ENCODE peak calls at places on chromosomes 4 and X, in ten cellular contexts. One of them, this sample, is unnamed.
A peak's percentile ranks its signal among the peaks of the same experiment; 100 is the strongest.

GRCh38 chrX:110258552-110258951 is 59.3 kb downstream of the AMMECR1 start:
- DNase-seq in AG10803: peak; percentile 40
- DNase-seq in H9: no peak
- DNase-seq in CD4-positive, alpha-beta T cell: no peak
- DNase-seq in ascending aorta: no peak
- DNase-seq in mucosa of descending colon: no peak
- DNase-seq in fibroblast of mammary gland: peak; percentile 62
- DNase-seq in NB4: no peak
- DNase-seq in cardiac muscle cell: peak; percentile 4
- DNase-seq in fibroblast of the aortic adventitia: peak; percentile 55
- DNase-seq in this sample: no peak

GRCh38 chrX:133561251-133561650 is 146.0 kb upstream of the GPC4 start:
- DNase-seq in H9: no peak
- DNase-seq in AG10803: no peak
- DNase-seq in ascending aorta: no peak
- DNase-seq in cardiac muscle cell: no peak
- DNase-seq in CD4-positive, alpha-beta T cell: no peak
- DNase-seq in fibroblast of mammary gland: no peak
- DNase-seq in fibroblast of the aortic adventitia: peak; percentile 49
- DNase-seq in NB4: no peak
- DNase-seq in mucosa of descending colon: no peak
- DNase-seq in this sample: no peak

GRCh38 chr4:73345399-73345975 is 58.6 kb upstream of the ALB start:
- DNase-seq in H9: no peak
- DNase-seq in ascending aorta: no peak
- DNase-seq in cardiac muscle cell: peak; percentile 2
- DNase-seq in mucosa of descending colon: no peak
- DNase-seq in fibroblast of the aortic adventitia: no peak
- DNase-seq in CD4-positive, alpha-beta T cell: no peak
- DNase-seq in fibroblast of mammary gland: no peak
- DNase-seq in AG10803: no peak
- DNase-seq in NB4: no peak
- DNase-seq in this sample: no peak

GRCh38 chr4:185425600-185426352 is at the start of gene UFSP2:
- DNase-seq in cardiac muscle cell: peak; percentile 94
- DNase-seq in AG10803: peak; percentile 87
- DNase-seq in H9: peak; percentile 88
- DNase-seq in mucosa of descending colon: peak; percentile 92
- DNase-seq in fibroblast of the aortic adventitia: peak; percentile 93
- DNase-seq in fibroblast of mammary gland: peak; percentile 87
- DNase-seq in ascending aorta: peak; percentile 69
- DNase-seq in CD4-positive, alpha-beta T cell: peak; percentile 79
- DNase-seq in NB4: peak; percentile 87
- DNase-seq in this sample: peak; percentile 96

GRCh38 chr4:93396274-93396673 is 432.3 kb upstream of the ATOH1 start:
- DNase-seq in NB4: no peak
- DNase-seq in AG10803: peak; percentile 37
- DNase-seq in CD4-positive, alpha-beta T cell: no peak
- DNase-seq in mucosa of descending colon: no peak
- DNase-seq in H9: no peak
- DNase-seq in fibroblast of mammary gland: peak; percentile 51
- DNase-seq in ascending aorta: no peak
- DNase-seq in fibroblast of the aortic adventitia: peak; percentile 41
- DNase-seq in cardiac muscle cell: peak; percentile 80
- DNase-seq in this sample: no peak

GRCh38 chr4:114180481-114180880 is 201.0 kb upstream of the ARSJ start:
- DNase-seq in NB4: peak; percentile 38
- DNase-seq in H9: peak; percentile 79
- DNase-seq in cardiac muscle cell: peak; percentile 83
- DNase-seq in CD4-positive, alpha-beta T cell: peak; percentile 22
- DNase-seq in AG10803: peak; percentile 36
- DNase-seq in ascending aorta: no peak
- DNase-seq in fibroblast of mammary gland: peak; percentile 90
- DNase-seq in mucosa of descending colon: peak; percentile 60
- DNase-seq in fibroblast of the aortic adventitia: peak; percentile 78
- DNase-seq in this sample: no peak

GRCh38 chr4:7939377-7940108 is at the start of gene AFAP1:
- DNase-seq in mucosa of descending colon: peak; percentile 90
- DNase-seq in fibroblast of mammary gland: peak; percentile 62
- DNase-seq in H9: peak; percentile 92
- DNase-seq in ascending aorta: peak; percentile 33
- DNase-seq in fibroblast of the aortic adventitia: peak; percentile 78
- DNase-seq in AG10803: peak; percentile 82
- DNase-seq in NB4: no peak
- DNase-seq in CD4-positive, alpha-beta T cell: peak; percentile 86
- DNase-seq in cardiac muscle cell: peak; percentile 94
- DNase-seq in this sample: no peak

GRCh38 chr4:81747242-81747930 is 275.7 kb upstream of the RASGEF1B start:
- DNase-seq in fibroblast of the aortic adventitia: no peak
- DNase-seq in AG10803: no peak
- DNase-seq in CD4-positive, alpha-beta T cell: no peak
- DNase-seq in mucosa of descending colon: peak; percentile 28
- DNase-seq in NB4: peak; percentile 53
- DNase-seq in fibroblast of mammary gland: no peak
- DNase-seq in ascending aorta: no peak
- DNase-seq in cardiac muscle cell: peak; percentile 15
- DNase-seq in H9: no peak
- DNase-seq in this sample: no peak

GRCh38 chrX:39729834-39730670 is 367.7 kb downstream of the BCOR start:
- DNase-seq in AG10803: no peak
- DNase-seq in NB4: peak; percentile 81
- DNase-seq in CD4-positive, alpha-beta T cell: no peak
- DNase-seq in cardiac muscle cell: no peak
- DNase-seq in fibroblast of mammary gland: no peak
- DNase-seq in H9: peak; percentile 75
- DNase-seq in mucosa of descending colon: no peak
- DNase-seq in ascending aorta: no peak
- DNase-seq in fibroblast of the aortic adventitia: no peak
- DNase-seq in this sample: no peak

GRCh38 chrX:39731390-39731680 is 366.4 kb downstream of the BCOR start:
- DNase-seq in cardiac muscle cell: no peak
- DNase-seq in NB4: no peak
- DNase-seq in ascending aorta: no peak
- DNase-seq in H9: no peak
- DNase-seq in AG10803: no peak
- DNase-seq in fibroblast of mammary gland: no peak
- DNase-seq in fibroblast of the aortic adventitia: no peak
- DNase-seq in CD4-positive, alpha-beta T cell: no peak
- DNase-seq in mucosa of descending colon: no peak
- DNase-seq in this sample: no peak

GRCh38 chrX:39731735-39732134 is 366.0 kb downstream of the BCOR start:
- DNase-seq in cardiac muscle cell: no peak
- DNase-seq in H9: no peak
- DNase-seq in fibroblast of the aortic adventitia: peak; percentile 26
- DNase-seq in NB4: no peak
- DNase-seq in CD4-positive, alpha-beta T cell: no peak
- DNase-seq in fibroblast of mammary gland: no peak
- DNase-seq in AG10803: no peak
- DNase-seq in ascending aorta: no peak
- DNase-seq in mucosa of descending colon: no peak
- DNase-seq in this sample: no peak

GRCh38 chrX:39728852-39729587 is 368.7 kb downstream of the BCOR start:
- DNase-seq in fibroblast of the aortic adventitia: no peak
- DNase-seq in NB4: peak; percentile 25
- DNase-seq in cardiac muscle cell: no peak
- DNase-seq in ascending aorta: no peak
- DNase-seq in AG10803: no peak
- DNase-seq in mucosa of descending colon: no peak
- DNase-seq in fibroblast of mammary gland: no peak
- DNase-seq in H9: no peak
- DNase-seq in CD4-positive, alpha-beta T cell: no peak
- DNase-seq in this sample: no peak

DNA sequence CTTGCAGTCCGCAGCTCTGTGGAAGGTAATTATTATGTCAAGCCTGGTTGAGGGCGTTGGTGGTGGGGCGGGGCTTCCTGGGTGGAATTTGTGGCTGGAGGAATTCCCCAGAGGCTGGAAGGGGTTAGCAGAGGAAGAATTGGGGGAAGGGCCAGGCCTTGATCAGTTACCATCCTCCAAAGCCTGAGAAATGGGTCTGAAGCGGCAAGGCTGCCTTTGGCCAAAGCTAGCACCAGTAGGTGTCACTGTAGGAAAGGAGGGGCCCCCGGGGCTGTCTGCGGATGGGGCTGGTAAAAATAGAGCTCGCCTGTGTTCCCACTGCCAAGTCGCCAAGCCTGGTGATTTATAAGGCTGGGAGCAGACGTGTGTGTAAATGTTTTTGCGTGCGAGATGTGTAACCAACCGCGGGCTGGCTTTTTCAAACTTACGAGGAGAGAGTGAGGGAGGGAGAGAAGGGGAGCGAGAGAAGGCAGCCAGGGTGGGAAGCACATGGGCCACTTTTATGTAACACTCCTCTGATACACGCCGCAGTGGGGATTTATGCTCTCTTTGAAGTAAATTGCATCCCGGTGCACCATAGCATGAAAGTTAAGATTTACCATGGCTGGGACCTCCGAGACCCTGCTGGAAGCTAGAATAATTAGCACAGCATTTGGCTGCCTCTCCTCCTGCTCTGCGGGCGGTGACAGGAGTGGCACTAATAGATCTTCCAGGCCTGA is 366.9 kb downstream of the BCOR start:
- DNase-seq in fibroblast of the aortic adventitia: peak; percentile 93
- DNase-seq in mucosa of descending colon: peak; percentile 60
- DNase-seq in ascending aorta: peak; percentile 50
- DNase-seq in CD4-positive, alpha-beta T cell: peak; percentile 46
- DNase-seq in fibroblast of mammary gland: peak; percentile 87
- DNase-seq in H9: peak; percentile 92
- DNase-seq in NB4: peak; percentile 83
- DNase-seq in cardiac muscle cell: peak; percentile 79
- DNase-seq in AG10803: peak; percentile 90
- DNase-seq in this sample: no peak
- TF ChIP-seq CTCF in fibroblast of the aortic adventitia: peak; percentile 59
- TF ChIP-seq CTCF in mucosa of descending colon: peak; percentile 16
- TF ChIP-seq CTCF in ascending aorta: peak; percentile 56
- TF ChIP-seq CTCF in CD4-positive, alpha-beta T cell: peak; percentile 55
- TF ChIP-seq CTCF in fibroblast of mammary gland: peak; percentile 48
- TF ChIP-seq CTCF in H9: peak; percentile 66
- TF ChIP-seq CTCF in NB4: peak; percentile 49
- TF ChIP-seq CTCF in cardiac muscle cell: peak; percentile 69
- TF ChIP-seq CTCF in AG10803: peak; percentile 63
- TF ChIP-seq CTCF in this sample: peak; percentile 81

GRCh38 chr4:25770844-25771243 is 91.9 kb downstream of the SEL1L3 start:
- DNase-seq in H9: no peak
- DNase-seq in NB4: no peak
- DNase-seq in fibroblast of the aortic adventitia: no peak
- DNase-seq in CD4-positive, alpha-beta T cell: no peak
- DNase-seq in ascending aorta: no peak
- DNase-seq in AG10803: peak; percentile 38
- DNase-seq in fibroblast of mammary gland: no peak
- DNase-seq in cardiac muscle cell: peak; percentile 40
- DNase-seq in mucosa of descending colon: no peak
- DNase-seq in this sample: no peak

GRCh38 chr4:25771672-25772071 is 91.1 kb downstream of the SEL1L3 start:
- DNase-seq in fibroblast of mammary gland: no peak
- DNase-seq in mucosa of descending colon: no peak
- DNase-seq in cardiac muscle cell: no peak
- DNase-seq in fibroblast of the aortic adventitia: no peak
- DNase-seq in AG10803: no peak
- DNase-seq in NB4: no peak
- DNase-seq in ascending aorta: no peak
- DNase-seq in H9: no peak
- DNase-seq in CD4-positive, alpha-beta T cell: no peak
- DNase-seq in this sample: no peak

GRCh38 chr4:25769251-25769650 is 93.5 kb downstream of the SEL1L3 start:
- DNase-seq in CD4-positive, alpha-beta T cell: no peak
- DNase-seq in fibroblast of the aortic adventitia: peak; percentile 63
- DNase-seq in fibroblast of mammary gland: peak; percentile 40
- DNase-seq in mucosa of descending colon: no peak
- DNase-seq in NB4: no peak
- DNase-seq in H9: no peak
- DNase-seq in ascending aorta: no peak
- DNase-seq in cardiac muscle cell: peak; percentile 53
- DNase-seq in AG10803: no peak
- DNase-seq in this sample: no peak

GRCh38 chr4:25773358-25773757 is 89.4 kb downstream of the SEL1L3 start:
- DNase-seq in NB4: no peak
- DNase-seq in H9: no peak
- DNase-seq in fibroblast of the aortic adventitia: no peak
- DNase-seq in fibroblast of mammary gland: no peak
- DNase-seq in AG10803: no peak
- DNase-seq in cardiac muscle cell: no peak
- DNase-seq in ascending aorta: no peak
- DNase-seq in mucosa of descending colon: no peak
- DNase-seq in CD4-positive, alpha-beta T cell: no peak
- DNase-seq in this sample: no peak

GRCh38 chr4:25767877-25768475 is 94.8 kb downstream of the SEL1L3 start:
- DNase-seq in ascending aorta: no peak
- DNase-seq in mucosa of descending colon: peak; percentile 64
- DNase-seq in H9: peak; percentile 60
- DNase-seq in fibroblast of the aortic adventitia: peak; percentile 84
- DNase-seq in CD4-positive, alpha-beta T cell: no peak
- DNase-seq in AG10803: peak; percentile 73
- DNase-seq in cardiac muscle cell: peak; percentile 88
- DNase-seq in NB4: peak; percentile 77
- DNase-seq in fibroblast of mammary gland: peak; percentile 80
- DNase-seq in this sample: no peak
- TF ChIP-seq CTCF in ascending aorta: peak; percentile 45
- TF ChIP-seq CTCF in mucosa of descending colon: peak; percentile 16
- TF ChIP-seq CTCF in H9: peak; percentile 95
- TF ChIP-seq CTCF in fibroblast of the aortic adventitia: peak; percentile 99
- TF ChIP-seq CTCF in CD4-positive, alpha-beta T cell: no peak
- TF ChIP-seq CTCF in AG10803: peak; percentile 98
- TF ChIP-seq CTCF in cardiac muscle cell: peak; percentile 99
- TF ChIP-seq CTCF in NB4: peak; percentile 99
- TF ChIP-seq CTCF in fibroblast of mammary gland: peak; percentile 99
- TF ChIP-seq CTCF in this sample: peak; percentile 93

GRCh38 chr4:70627620-70628019 is 924 bp upstream of the ENAM start:
- DNase-seq in cardiac muscle cell: no peak
- DNase-seq in NB4: no peak
- DNase-seq in CD4-positive, alpha-beta T cell: no peak
- DNase-seq in H9: no peak
- DNase-seq in AG10803: no peak
- DNase-seq in ascending aorta: no peak
- DNase-seq in mucosa of descending colon: no peak
- DNase-seq in fibroblast of mammary gland: no peak
- DNase-seq in fibroblast of the aortic adventitia: peak; percentile 11
- DNase-seq in this sample: no peak

GRCh38 chr4:70629469-70630090 is 1.0 kb downstream of the ENAM start:
- DNase-seq in fibroblast of the aortic adventitia: no peak
- DNase-seq in H9: no peak
- DNase-seq in AG10803: no peak
- DNase-seq in mucosa of descending colon: no peak
- DNase-seq in cardiac muscle cell: no peak
- DNase-seq in fibroblast of mammary gland: no peak
- DNase-seq in NB4: no peak
- DNase-seq in ascending aorta: no peak
- DNase-seq in CD4-positive, alpha-beta T cell: no peak
- DNase-seq in this sample: no peak

GRCh38 chr4:70632028-70632427 is 3.5 kb downstream of the ENAM start:
- DNase-seq in NB4: no peak
- DNase-seq in AG10803: peak; percentile 24
- DNase-seq in CD4-positive, alpha-beta T cell: no peak
- DNase-seq in H9: no peak
- DNase-seq in fibroblast of the aortic adventitia: peak; percentile 71
- DNase-seq in mucosa of descending colon: no peak
- DNase-seq in fibroblast of mammary gland: peak; percentile 39
- DNase-seq in ascending aorta: no peak
- DNase-seq in cardiac muscle cell: peak; percentile 40
- DNase-seq in this sample: no peak

GRCh38 chr4:70628444-70628843 is at the start of gene ENAM:
- DNase-seq in fibroblast of the aortic adventitia: no peak
- DNase-seq in fibroblast of mammary gland: no peak
- DNase-seq in NB4: no peak
- DNase-seq in ascending aorta: no peak
- DNase-seq in cardiac muscle cell: no peak
- DNase-seq in AG10803: no peak
- DNase-seq in H9: no peak
- DNase-seq in mucosa of descending colon: no peak
- DNase-seq in CD4-positive, alpha-beta T cell: no peak
- DNase-seq in this sample: no peak

GRCh38 chr4:70630162-70630561 is 1.6 kb downstream of the ENAM start:
- DNase-seq in mucosa of descending colon: no peak
- DNase-seq in cardiac muscle cell: no peak
- DNase-seq in AG10803: no peak
- DNase-seq in NB4: no peak
- DNase-seq in fibroblast of the aortic adventitia: no peak
- DNase-seq in H9: no peak
- DNase-seq in fibroblast of mammary gland: no peak
- DNase-seq in ascending aorta: no peak
- DNase-seq in CD4-positive, alpha-beta T cell: no peak
- DNase-seq in this sample: no peak
- TF ChIP-seq CTCF in mucosa of descending colon: no peak
- TF ChIP-seq CTCF in cardiac muscle cell: no peak
- TF ChIP-seq CTCF in AG10803: no peak
- TF ChIP-seq CTCF in NB4: no peak
- TF ChIP-seq CTCF in fibroblast of the aortic adventitia: no peak
- TF ChIP-seq CTCF in H9: no peak
- TF ChIP-seq CTCF in fibroblast of mammary gland: no peak
- TF ChIP-seq CTCF in ascending aorta: no peak
- TF ChIP-seq CTCF in CD4-positive, alpha-beta T cell: no peak
- TF ChIP-seq CTCF in this sample: no peak

GRCh38 chr4:76947369-76947768 is 2.2 kb upstream of the SEPTIN11 start:
- DNase-seq in ascending aorta: no peak
- DNase-seq in mucosa of descending colon: no peak
- DNase-seq in H9: no peak
- DNase-seq in fibroblast of the aortic adventitia: peak; percentile 53
- DNase-seq in NB4: no peak
- DNase-seq in AG10803: no peak
- DNase-seq in CD4-positive, alpha-beta T cell: no peak
- DNase-seq in cardiac muscle cell: peak; percentile 60
- DNase-seq in fibroblast of mammary gland: no peak
- DNase-seq in this sample: no peak

GRCh38 chr4:76950846-76951321 is 1.3 kb downstream of the SEPTIN11 start:
- DNase-seq in AG10803: peak; percentile 76
- DNase-seq in mucosa of descending colon: peak; percentile 41
- DNase-seq in fibroblast of mammary gland: peak; percentile 42
- DNase-seq in NB4: peak; percentile 34
- DNase-seq in H9: peak; percentile 51
- DNase-seq in cardiac muscle cell: peak; percentile 52
- DNase-seq in fibroblast of the aortic adventitia: peak; percentile 57
- DNase-seq in ascending aorta: no peak
- DNase-seq in CD4-positive, alpha-beta T cell: no peak
- DNase-seq in this sample: no peak

GRCh38 chr4:76950052-76950845 is 697 bp downstream of the SEPTIN11 start:
- DNase-seq in CD4-positive, alpha-beta T cell: peak; percentile 22
- DNase-seq in ascending aorta: no peak
- DNase-seq in AG10803: peak; percentile 63
- DNase-seq in H9: no peak
- DNase-seq in cardiac muscle cell: peak; percentile 54
- DNase-seq in fibroblast of mammary gland: peak; percentile 48
- DNase-seq in fibroblast of the aortic adventitia: peak; percentile 49
- DNase-seq in NB4: peak; percentile 6
- DNase-seq in mucosa of descending colon: peak; percentile 81
- DNase-seq in this sample: peak; percentile 93

GRCh38 chr4:76949293-76950051 is at the start of gene SEPTIN11:
- DNase-seq in fibroblast of the aortic adventitia: peak; percentile 94
- DNase-seq in ascending aorta: peak; percentile 73
- DNase-seq in CD4-positive, alpha-beta T cell: peak; percentile 74
- DNase-seq in H9: peak; percentile 89
- DNase-seq in fibroblast of mammary gland: peak; percentile 90
- DNase-seq in AG10803: peak; percentile 96
- DNase-seq in cardiac muscle cell: peak; percentile 97
- DNase-seq in NB4: peak; percentile 65
- DNase-seq in mucosa of descending colon: peak; percentile 93
- DNase-seq in this sample: peak; percentile 99

DNA sequence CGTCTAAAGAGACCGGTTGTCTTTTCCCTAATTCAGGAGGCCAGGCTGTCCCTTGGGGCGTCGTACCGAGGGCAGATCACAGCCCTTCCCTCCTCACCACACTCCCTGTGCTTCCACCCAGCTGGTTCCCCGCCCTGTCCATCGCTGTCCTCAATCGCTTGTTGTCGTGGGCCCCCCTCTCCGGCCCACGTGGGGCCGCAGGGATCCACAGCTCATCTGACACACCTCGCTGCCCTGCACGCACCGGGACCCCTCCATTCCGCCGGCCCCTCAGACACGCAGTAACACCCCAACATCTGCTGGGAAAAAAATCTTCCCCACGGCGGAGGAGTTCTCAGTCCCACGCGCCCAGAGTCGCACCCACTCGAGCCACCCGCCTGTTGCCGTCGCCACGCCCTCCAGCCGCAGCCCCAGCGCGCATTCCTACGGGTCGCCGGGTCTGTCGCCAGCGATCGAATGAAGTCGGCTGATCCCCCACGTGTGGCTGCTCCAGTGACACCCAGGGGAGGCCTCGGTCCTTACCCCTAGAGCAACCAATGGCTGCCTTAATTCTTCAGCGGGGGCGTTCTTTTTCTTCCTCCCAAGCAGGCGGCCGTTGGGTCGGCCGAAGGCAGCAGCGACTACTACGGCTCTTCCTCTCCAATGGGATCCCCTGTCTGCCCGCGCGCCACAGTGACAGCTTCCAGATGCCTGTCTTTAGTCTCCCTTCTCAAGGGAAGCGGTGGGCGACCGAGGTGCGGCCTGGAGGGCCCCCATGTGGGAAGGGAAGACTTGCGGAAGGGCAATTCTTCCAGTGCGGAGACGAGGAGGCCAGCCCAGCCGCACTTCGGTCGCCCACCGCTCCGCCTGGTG is 885 bp upstream of the SEPTIN11 start:
- DNase-seq in mucosa of descending colon: peak; percentile 75
- DNase-seq in ascending aorta: no peak
- DNase-seq in AG10803: peak; percentile 81
- DNase-seq in NB4: peak; percentile 19
- DNase-seq in H9: peak; percentile 75
- DNase-seq in fibroblast of the aortic adventitia: peak; percentile 62
- DNase-seq in CD4-positive, alpha-beta T cell: peak; percentile 36
- DNase-seq in fibroblast of mammary gland: peak; percentile 65
- DNase-seq in cardiac muscle cell: peak; percentile 83
- DNase-seq in this sample: peak; percentile 95
- TF ChIP-seq CTCF in mucosa of descending colon: no peak
- TF ChIP-seq CTCF in ascending aorta: no peak
- TF ChIP-seq CTCF in AG10803: peak; percentile 23
- TF ChIP-seq CTCF in NB4: no peak
- TF ChIP-seq CTCF in H9: no peak
- TF ChIP-seq CTCF in fibroblast of the aortic adventitia: no peak
- TF ChIP-seq CTCF in CD4-positive, alpha-beta T cell: no peak
- TF ChIP-seq CTCF in fibroblast of mammary gland: no peak
- TF ChIP-seq CTCF in cardiac muscle cell: no peak
- TF ChIP-seq CTCF in this sample: peak; percentile 66

This sample was measured in chondrocyte.